ENCODE peak calls at places on chromosomes 3 and 15, in eight cellular contexts. N is naive thymus-derived CD4-positive, alpha-beta T cell; P is endothelial cell of umbilical vein; E is effector memory CD4-positive, alpha-beta T cell; U is endodermal cell; B is breast epithelium; Q is iPS DF 6.9; D is colonic mucosa. L is an unnamed sample.
A peak's percentile ranks its signal among the peaks of the same experiment; 100 is the strongest.

GRCh38 chr15:85354432-85354831 is 26.0 kb upstream of the AKAP13 start:
- DNase-seq in N (no peak), P (peak; percentile 77), E (no peak), U (no peak), B (no peak), Q (no peak), D (no peak), L (no peak)

GRCh38 chr3:122081543-122081942 is 26.4 kb downstream of the CD86 start:
- DNase-seq in N (no peak), P (no peak), E (no peak), U (no peak), B (no peak), Q (no peak), D (no peak), L (no peak)

GRCh38 chr15:88450125-88450798 is 16.9 kb downstream of the MRPL46 start:
- DNase-seq in N (peak; percentile 42), P (peak; percentile 61), E (peak; percentile 13), U (peak; percentile 97), B (no peak), Q (peak; percentile 60), D (peak; percentile 63), L (peak; percentile 79)

GRCh38 chr3:195903950-195904290 is 4.4 kb downstream of the TNK2 start:
- DNase-seq in N (no peak), P (no peak), E (no peak), U (no peak), B (no peak), Q (no peak), D (no peak), L (peak; percentile 30)

GRCh38 chr15:72166716-72167417 is 30.7 kb downstream of the GRAMD2A start:
- DNase-seq in N (no peak), P (no peak), E (no peak), U (no peak), B (no peak), Q (no peak), D (no peak), L (peak; percentile 24)

GRCh38 chr3:145058483-145058882 is 1086.9 kb downstream of the DIPK2A start:
- DNase-seq in N (no peak), P (peak; percentile 6), E (no peak), U (no peak), B (no peak), Q (no peak), D (no peak), L (no peak)

GRCh38 chr3:53346514-53346913 is 829 bp downstream of the DCP1A start:
- DNase-seq in N (no peak), P (peak; percentile 75), E (no peak), U (peak; percentile 50), B (no peak), Q (no peak), D (peak; percentile 26), L (no peak)

GRCh38 chr3:182812123-182812522 is 18.8 kb downstream of the ATP11B start:
- DNase-seq in N (no peak), P (no peak), E (no peak), U (no peak), B (no peak), Q (no peak), D (no peak), L (no peak)

GRCh38 chr3:107752202-107752990 is 229.6 kb downstream of the BBX start:
- DNase-seq in N (no peak), P (peak; percentile 42), E (no peak), U (peak; percentile 59), B (no peak), Q (peak; percentile 7), D (peak; percentile 22), L (no peak)

GRCh38 chr15:85047271-85047948 is 65.8 kb downstream of the PDE8A start:
- DNase-seq in N (no peak), P (peak; percentile 97), E (no peak), U (no peak), B (no peak), Q (no peak), D (no peak), L (no peak)

GRCh38 chr3:72055436-72055835 is 270.5 kb upstream of the PROK2 start:
- DNase-seq in N (no peak), P (no peak), E (no peak), U (no peak), B (no peak), Q (no peak), D (no peak), L (no peak)

GRCh38 chr15:46461416-46461815 is 826.6 kb downstream of the SQOR start:
- DNase-seq in N (no peak), P (no peak), E (no peak), U (no peak), B (no peak), Q (no peak), D (no peak), L (no peak)

GRCh38 chr3:148955544-148956346 is 35.6 kb upstream of the GYG1 start:
- DNase-seq in N (no peak), P (peak; percentile 87), E (no peak), U (peak; percentile 75), B (peak; percentile 75), Q (no peak), D (peak; percentile 50), L (peak; percentile 66)

GRCh38 chr3:122795674-122795969 is 753 bp downstream of the SLC49A4 start:
- DNase-seq in N (no peak), P (no peak), E (no peak), U (no peak), B (no peak), Q (no peak), D (no peak), L (no peak)

GRCh38 chr3:130963444-130963843 is 63.2 kb downstream of the ASTE1 start:
- DNase-seq in N (no peak), P (no peak), E (no peak), U (no peak), B (no peak), Q (no peak), D (no peak), L (no peak)
- H3K27ac ChIP-seq in N (no peak overlapping the region), P (peak overlapping the region; percentile 68), E (no peak overlapping the region), U (peak overlapping the region; percentile 55), B (no peak overlapping the region), Q (no peak overlapping the region), D (no peak overlapping the region), L (no peak overlapping the region)

DNA sequence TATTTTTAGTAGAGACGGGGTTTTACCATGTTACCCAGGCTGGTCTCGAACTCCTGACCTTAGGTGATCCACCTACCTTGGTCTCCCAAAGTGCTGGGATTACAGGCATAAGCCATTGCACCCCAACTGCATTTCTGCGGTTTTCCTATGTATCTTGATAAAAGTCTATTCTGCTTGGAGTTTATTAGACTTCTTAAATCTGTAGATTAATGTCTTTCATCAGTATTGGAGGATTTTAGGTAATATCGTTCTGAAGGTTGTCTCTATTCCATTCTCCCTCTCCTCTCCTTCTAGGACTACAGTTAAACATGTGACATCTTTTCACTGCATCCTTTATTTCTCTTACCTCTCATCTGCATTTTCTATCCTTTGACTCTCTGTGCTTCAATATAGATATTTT is 46.3 kb upstream of the GCNT3 start:
- DNase-seq in N (no peak), P (no peak), E (no peak), U (no peak), B (no peak), Q (no peak), D (no peak), L (no peak)
- H3K4me1 ChIP-seq in N (no peaks in the 10 kb centered on the region), P (no peaks in the 10 kb centered on the region), E (no peaks in the 10 kb centered on the region), U (no peaks in the 10 kb centered on the region), B (no peaks in the 10 kb centered on the region), Q (no peaks in the 10 kb centered on the region), D (no peaks in the 10 kb centered on the region), L (no peaks in the 10 kb centered on the region)

GRCh38 chr3:42490243-42490642 is 12.2 kb upstream of the VIPR1 start:
- DNase-seq in N (no peak), P (peak; percentile 83), E (no peak), U (peak; percentile 48), B (peak; percentile 88), Q (no peak), D (peak; percentile 33), L (peak; percentile 91)
- H3K27ac ChIP-seq in N (no peak overlapping the region), P (peak overlapping the region; percentile 58), E (no peak overlapping the region), U (no peak overlapping the region), B (peak overlapping the region; percentile 62), Q (no peak overlapping the region), D (peak overlapping the region; percentile 24), L (peak overlapping the region; percentile 69)

GRCh38 chr3:10487988-10488633 is 17.3 kb downstream of the ATP2B2 start:
- DNase-seq in N (no peak), P (no peak), E (no peak), U (no peak), B (no peak), Q (no peak), D (no peak), L (no peak)
- H3K4me1 ChIP-seq in N (no peaks in the 10 kb centered on the region), P (no peaks in the 10 kb centered on the region), E (no peaks in the 10 kb centered on the region), U (no peaks in the 10 kb centered on the region), B (no peaks in the 10 kb centered on the region), Q (no peaks in the 10 kb centered on the region), D (no peaks in the 10 kb centered on the region), L (no peaks in the 10 kb centered on the region)

DNA sequence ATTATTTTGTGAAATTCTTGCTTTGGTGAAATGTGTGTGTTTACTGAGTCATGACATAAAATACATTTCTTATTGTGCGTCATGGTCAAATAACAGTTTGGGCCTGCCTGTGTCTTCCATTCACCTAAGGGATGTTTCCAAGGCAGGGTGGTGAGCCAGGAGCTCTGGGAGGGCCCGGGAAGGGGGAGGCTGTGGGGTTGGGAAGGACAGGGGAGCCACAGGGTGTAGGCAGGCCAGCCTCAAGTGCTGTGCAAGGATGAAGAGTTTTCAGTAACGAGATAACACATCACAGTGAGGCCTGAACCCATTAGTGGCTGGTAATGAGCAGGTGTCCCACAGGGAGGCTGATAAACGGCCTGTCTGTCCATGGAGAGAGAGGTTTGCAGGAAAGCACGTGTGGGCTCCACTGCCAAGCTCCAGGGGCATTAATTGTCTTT is 35.6 kb upstream of the SEC13 start:
- DNase-seq in N (no peak), P (no peak), E (no peak), U (no peak), B (no peak), Q (no peak), D (no peak), L (no peak)
- H3K27ac ChIP-seq in N (no peak overlapping the region), P (no peak overlapping the region), E (no peak overlapping the region), U (no peak overlapping the region), B (no peak overlapping the region), Q (no peak overlapping the region), D (no peak overlapping the region), L (no peak overlapping the region)

DNA sequence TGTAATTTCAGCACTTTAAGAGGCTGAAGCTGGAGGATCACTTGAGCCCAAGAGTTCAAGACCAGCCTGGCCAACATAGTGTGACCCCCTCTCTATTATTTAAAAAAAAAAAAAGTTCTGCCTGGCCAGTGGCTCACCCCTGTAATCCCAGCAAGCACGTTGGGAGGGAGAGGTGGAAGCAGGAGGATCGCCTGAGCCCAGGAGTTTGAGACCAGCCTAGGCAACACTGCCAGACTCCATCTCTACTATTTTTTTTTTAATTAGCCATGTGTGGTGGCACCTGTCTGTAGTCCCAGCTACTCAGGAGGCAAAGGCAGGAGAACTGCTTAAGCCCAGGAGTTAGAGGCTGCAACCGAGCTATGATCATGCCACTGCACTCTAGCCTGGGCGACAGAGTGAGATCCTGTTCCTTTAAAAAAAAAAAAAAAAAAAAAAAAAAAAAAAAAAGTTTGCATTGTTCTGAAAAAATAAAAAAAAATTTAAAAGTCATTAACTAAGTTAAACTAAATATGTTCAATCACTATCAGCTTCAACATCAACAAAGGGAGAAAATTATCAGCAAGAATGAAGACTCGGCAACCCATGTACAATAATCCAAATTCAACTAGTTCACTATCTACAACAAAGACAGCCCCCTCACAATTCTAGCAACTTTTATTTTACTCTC is 1.9 kb downstream of the RAF1 start:
- DNase-seq in N (peak; percentile 3), P (no peak), E (no peak), U (no peak), B (no peak), Q (no peak), D (no peak), L (no peak)
- H3K4me1 ChIP-seq in N (peaks cover 16% of the 10 kb centered on the region), P (peaks cover 13% of the 10 kb centered on the region), E (peaks cover 6% of the 10 kb centered on the region), U (no peaks in the 10 kb centered on the region), B (no peaks in the 10 kb centered on the region), Q (no peaks in the 10 kb centered on the region), D (peaks cover 15% of the 10 kb centered on the region), L (peaks cover 2% of the 10 kb centered on the region)

L was measured in aorta.